ENCODE peak calls at places on chromosome 21, in seven cellular contexts. One of them, this sample, is unnamed.

GRCh38 chr21:27171704-27172103 is 204.8 kb upstream of the ADAMTS5 start:
- DNase-seq in RWPE2: no peak
- DNase-seq in heart right ventricle: no peak
- DNase-seq in uterus: no peak
- DNase-seq in left lung: no peak
- DNase-seq in heart left ventricle: no peak
- DNase-seq in colonic mucosa: no peak
- DNase-seq in this sample: no peak

GRCh38 chr21:35189077-35189863 is 140.2 kb upstream of the RUNX1 start:
- DNase-seq in RWPE2: no peak
- DNase-seq in heart right ventricle: no peak
- DNase-seq in uterus: peak; percentile 65
- DNase-seq in left lung: no peak
- DNase-seq in heart left ventricle: no peak
- DNase-seq in colonic mucosa: no peak
- DNase-seq in this sample: peak; percentile 45

GRCh38 chr21:21415741-21416140 is 417.5 kb downstream of the NCAM2 start:
- DNase-seq in RWPE2: no peak
- DNase-seq in heart right ventricle: no peak
- DNase-seq in uterus: no peak
- DNase-seq in left lung: no peak
- DNase-seq in heart left ventricle: no peak
- DNase-seq in colonic mucosa: no peak
- DNase-seq in this sample: no peak

GRCh38 chr21:40454057-40454456 is 392.9 kb downstream of the DSCAM start:
- DNase-seq in RWPE2: no peak
- DNase-seq in heart right ventricle: no peak
- DNase-seq in uterus: no peak
- DNase-seq in left lung: no peak
- DNase-seq in heart left ventricle: no peak
- DNase-seq in colonic mucosa: no peak
- DNase-seq in this sample: no peak

GRCh38 chr21:33011462-33011861 is 14.3 kb upstream of the OLIG2 start:
- DNase-seq in RWPE2: peak; percentile 85
- DNase-seq in heart right ventricle: no peak
- DNase-seq in uterus: no peak
- DNase-seq in left lung: no peak
- DNase-seq in heart left ventricle: no peak
- DNase-seq in colonic mucosa: no peak
- DNase-seq in this sample: peak; percentile 25

GRCh38 chr21:26587621-26588260 is 14.7 kb upstream of the CYYR1 start:
- DNase-seq in RWPE2: no peak
- DNase-seq in heart right ventricle: no peak
- DNase-seq in uterus: no peak
- DNase-seq in left lung: no peak
- DNase-seq in heart left ventricle: no peak
- DNase-seq in colonic mucosa: no peak
- DNase-seq in this sample: peak; percentile 43

GRCh38 chr21:26966360-26966977 is 419 bp downstream of the ADAMTS5 start:
- DNase-seq in RWPE2: peak; percentile 33
- DNase-seq in heart right ventricle: no peak
- DNase-seq in uterus: no peak
- DNase-seq in left lung: peak; percentile 65
- DNase-seq in heart left ventricle: no peak
- DNase-seq in colonic mucosa: no peak
- DNase-seq in this sample: no peak

GRCh38 chr21:34922487-34922886 is 126.6 kb downstream of the RUNX1 start:
- DNase-seq in RWPE2: no peak
- DNase-seq in heart right ventricle: no peak
- DNase-seq in uterus: no peak
- DNase-seq in left lung: no peak
- DNase-seq in heart left ventricle: no peak
- DNase-seq in colonic mucosa: no peak
- DNase-seq in this sample: no peak

GRCh38 chr21:18725653-18726052 is 322.1 kb upstream of the TMPRSS15 start:
- DNase-seq in RWPE2: no peak
- DNase-seq in heart right ventricle: no peak
- DNase-seq in uterus: no peak
- DNase-seq in left lung: no peak
- DNase-seq in heart left ventricle: no peak
- DNase-seq in colonic mucosa: no peak
- DNase-seq in this sample: no peak

GRCh38 chr21:34915364-34915834 is 133.7 kb downstream of the RUNX1 start:
- DNase-seq in RWPE2: no peak
- DNase-seq in heart right ventricle: no peak
- DNase-seq in uterus: no peak
- DNase-seq in left lung: no peak
- DNase-seq in heart left ventricle: no peak
- DNase-seq in colonic mucosa: no peak
- DNase-seq in this sample: no peak

GRCh38 chr21:26070822-26071425 is 99.6 kb downstream of the APP start:
- DNase-seq in RWPE2: no peak
- DNase-seq in heart right ventricle: peak; percentile 38
- DNase-seq in uterus: peak; percentile 55
- DNase-seq in left lung: no peak
- DNase-seq in heart left ventricle: no peak
- DNase-seq in colonic mucosa: peak; percentile 40
- DNase-seq in this sample: peak; percentile 48

GRCh38 chr21:34836103-34836932 is 167.5 kb downstream of the CLIC6 start:
- DNase-seq in RWPE2: peak; percentile 88
- DNase-seq in heart right ventricle: no peak
- DNase-seq in uterus: peak; percentile 70
- DNase-seq in left lung: peak; percentile 83
- DNase-seq in heart left ventricle: no peak
- DNase-seq in colonic mucosa: no peak
- DNase-seq in this sample: peak; percentile 100

GRCh38 chr21:41865002-41865777 is 14.0 kb downstream of the PRDM15 start:
- DNase-seq in RWPE2: no peak
- DNase-seq in heart right ventricle: no peak
- DNase-seq in uterus: no peak
- DNase-seq in left lung: no peak
- DNase-seq in heart left ventricle: no peak
- DNase-seq in colonic mucosa: no peak
- DNase-seq in this sample: no peak

GRCh38 chr21:31234936-31235335 is 109.1 kb downstream of the TIAM1 start:
- DNase-seq in RWPE2: no peak
- DNase-seq in heart right ventricle: no peak
- DNase-seq in uterus: no peak
- DNase-seq in left lung: no peak
- DNase-seq in heart left ventricle: no peak
- DNase-seq in colonic mucosa: no peak
- DNase-seq in this sample: no peak

GRCh38 chr21:42524341-42525227 is 10.9 kb downstream of the SLC37A1 start:
- DNase-seq in RWPE2: no peak
- DNase-seq in heart right ventricle: peak; percentile 59
- DNase-seq in uterus: peak; percentile 71
- DNase-seq in left lung: no peak
- DNase-seq in heart left ventricle: peak; percentile 65
- DNase-seq in colonic mucosa: peak; percentile 79
- DNase-seq in this sample: peak; percentile 15

GRCh38 chr21:24658926-24659325 is 948.4 kb downstream of the MRPL39 start:
- DNase-seq in RWPE2: no peak
- DNase-seq in heart right ventricle: no peak
- DNase-seq in uterus: no peak
- DNase-seq in left lung: no peak
- DNase-seq in heart left ventricle: no peak
- DNase-seq in colonic mucosa: no peak
- DNase-seq in this sample: no peak

GRCh38 chr21:28018741-28019669 is 973.7 kb downstream of the LTN1 start:
- DNase-seq in RWPE2: no peak
- DNase-seq in heart right ventricle: no peak
- DNase-seq in uterus: no peak
- DNase-seq in left lung: peak; percentile 31
- DNase-seq in heart left ventricle: no peak
- DNase-seq in colonic mucosa: no peak
- DNase-seq in this sample: no peak

GRCh38 chr21:17388226-17388625 is 124.6 kb upstream of the CXADR start:
- DNase-seq in RWPE2: no peak
- DNase-seq in heart right ventricle: no peak
- DNase-seq in uterus: no peak
- DNase-seq in left lung: no peak
- DNase-seq in heart left ventricle: no peak
- DNase-seq in colonic mucosa: no peak
- DNase-seq in this sample: no peak

GRCh38 chr21:22019766-22020165 is 1021.6 kb downstream of the NCAM2 start:
- DNase-seq in RWPE2: no peak
- DNase-seq in heart right ventricle: no peak
- DNase-seq in uterus: no peak
- DNase-seq in left lung: no peak
- DNase-seq in heart left ventricle: no peak
- DNase-seq in colonic mucosa: no peak
- DNase-seq in this sample: no peak

GRCh38 chr21:17828223-17828622 is 9.1 kb upstream of the C21orf91 start:
- DNase-seq in RWPE2: no peak
- DNase-seq in heart right ventricle: no peak
- DNase-seq in uterus: no peak
- DNase-seq in left lung: no peak
- DNase-seq in heart left ventricle: no peak
- DNase-seq in colonic mucosa: no peak
- DNase-seq in this sample: peak; percentile 20

GRCh38 chr21:33550772-33551660 is 8.2 kb downstream of the SON start:
- DNase-seq in RWPE2: no peak
- DNase-seq in heart right ventricle: no peak
- DNase-seq in uterus: no peak
- DNase-seq in left lung: no peak
- DNase-seq in heart left ventricle: no peak
- DNase-seq in colonic mucosa: no peak
- DNase-seq in this sample: no peak

GRCh38 chr21:36456714-36457399 is 23.1 kb downstream of the CLDN14 start:
- DNase-seq in RWPE2: peak; percentile 9
- DNase-seq in heart right ventricle: no peak
- DNase-seq in uterus: no peak
- DNase-seq in left lung: no peak
- DNase-seq in heart left ventricle: no peak
- DNase-seq in colonic mucosa: no peak
- DNase-seq in this sample: no peak

GRCh38 chr21:27132270-27132669 is 165.4 kb upstream of the ADAMTS5 start:
- DNase-seq in RWPE2: no peak
- DNase-seq in heart right ventricle: no peak
- DNase-seq in uterus: no peak
- DNase-seq in left lung: no peak
- DNase-seq in heart left ventricle: no peak
- DNase-seq in colonic mucosa: no peak
- DNase-seq in this sample: no peak

GRCh38 chr21:33240404-33240803 is 10.7 kb downstream of the IFNAR2 start:
- DNase-seq in RWPE2: no peak
- DNase-seq in heart right ventricle: no peak
- DNase-seq in uterus: no peak
- DNase-seq in left lung: no peak
- DNase-seq in heart left ventricle: no peak
- DNase-seq in colonic mucosa: no peak
- DNase-seq in this sample: no peak

DNA sequence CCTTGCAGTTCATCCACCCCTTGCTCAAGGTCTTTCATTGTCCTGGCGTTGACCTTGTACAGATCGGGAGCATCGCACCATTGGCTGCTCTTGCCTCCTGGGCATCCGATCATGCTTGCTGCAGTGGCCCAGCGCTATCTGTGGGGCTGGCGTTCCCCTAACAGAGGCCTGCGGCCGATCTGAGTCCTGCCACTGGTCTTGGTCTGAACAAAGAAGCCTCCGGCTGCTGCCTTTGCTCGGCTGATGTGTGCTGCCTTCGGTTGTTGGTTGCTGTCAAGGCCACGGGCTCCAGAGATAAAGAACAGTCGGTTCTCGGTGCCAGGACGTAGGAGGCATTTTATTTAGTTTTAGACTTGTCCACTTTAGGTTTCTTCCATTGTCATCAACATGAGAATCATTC is 39.0 kb downstream of the PCNT start:
- DNase-seq in RWPE2: no peak
- DNase-seq in heart right ventricle: no peak
- DNase-seq in uterus: no peak
- DNase-seq in left lung: peak; percentile 43
- DNase-seq in heart left ventricle: no peak
- DNase-seq in colonic mucosa: no peak
- DNase-seq in this sample: no peak
- H3K36me3 ChIP-seq in RWPE2: peaks cover 46% of the 10 kb centered on the region
- H3K36me3 ChIP-seq in heart right ventricle: peaks cover 90% of the 10 kb centered on the region
- H3K36me3 ChIP-seq in uterus: no peaks in the 10 kb centered on the region
- H3K36me3 ChIP-seq in left lung: peaks cover 86% of the 10 kb centered on the region
- H3K36me3 ChIP-seq in heart left ventricle: peaks cover 81% of the 10 kb centered on the region
- H3K36me3 ChIP-seq in colonic mucosa: no peaks in the 10 kb centered on the region
- H3K36me3 ChIP-seq in this sample: peaks cover 20% of the 10 kb centered on the region

DNA sequence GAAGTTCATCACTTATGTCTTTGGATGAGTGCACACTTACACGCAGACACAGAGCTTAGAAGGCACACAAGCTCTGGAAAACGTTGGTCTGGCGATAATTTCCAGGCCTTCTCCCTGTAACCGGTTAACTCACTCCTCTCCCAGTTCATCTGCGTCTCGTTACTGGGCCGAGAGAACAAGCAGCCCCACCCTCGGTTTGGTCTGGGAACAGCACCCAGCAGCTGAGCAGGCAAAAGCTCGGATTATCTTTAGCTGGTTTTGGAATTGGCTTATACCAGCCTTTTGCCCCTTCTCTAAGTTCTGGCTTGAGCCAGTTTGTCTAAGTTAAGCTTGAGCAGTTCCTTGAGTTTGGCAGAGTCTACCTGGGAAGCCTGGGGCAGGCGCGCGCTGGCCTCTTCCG is 27.3 kb upstream of the COL6A1 start:
- DNase-seq in RWPE2: no peak
- DNase-seq in heart right ventricle: no peak
- DNase-seq in uterus: peak; percentile 51
- DNase-seq in left lung: no peak
- DNase-seq in heart left ventricle: no peak
- DNase-seq in colonic mucosa: no peak
- DNase-seq in this sample: peak; percentile 32
- TF ChIP-seq CTCF in RWPE2: no peak
- TF ChIP-seq CTCF in heart right ventricle: no peak
- TF ChIP-seq CTCF in uterus: peak; percentile 15
- TF ChIP-seq CTCF in left lung: no peak
- TF ChIP-seq CTCF in heart left ventricle: peak; percentile 29
- TF ChIP-seq CTCF in colonic mucosa: no peak
- TF ChIP-seq CTCF in this sample: peak; percentile 50

DNA sequence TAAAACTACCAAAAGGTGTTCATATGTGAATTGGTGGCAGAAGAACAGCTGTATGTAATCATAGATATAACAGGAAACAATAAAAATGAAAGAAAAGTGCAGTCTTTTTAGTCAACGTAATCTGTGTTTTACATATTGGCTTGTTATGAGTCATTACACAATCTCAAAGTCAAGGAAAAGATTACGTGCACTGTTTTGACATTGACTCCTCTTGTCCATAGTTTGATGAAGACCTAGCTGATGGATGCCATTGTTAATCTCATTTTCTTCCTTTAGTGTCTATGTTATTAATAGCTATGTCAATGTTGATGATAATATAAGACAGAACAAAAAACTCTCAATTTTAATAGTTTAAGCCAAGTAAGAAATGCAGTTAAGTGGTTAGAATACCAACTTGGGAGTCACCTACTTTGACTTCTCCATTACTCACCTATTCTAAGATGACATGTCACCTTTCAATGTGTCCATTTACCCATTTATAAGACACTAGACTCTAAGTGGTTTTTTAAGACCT is 84.5 kb upstream of the SAMSN1 start:
- DNase-seq in RWPE2: no peak
- DNase-seq in heart right ventricle: no peak
- DNase-seq in uterus: no peak
- DNase-seq in left lung: no peak
- DNase-seq in heart left ventricle: no peak
- DNase-seq in colonic mucosa: no peak
- DNase-seq in this sample: no peak
- H3K36me3 ChIP-seq in RWPE2: no peaks in the 10 kb centered on the region
- H3K36me3 ChIP-seq in heart right ventricle: no peaks in the 10 kb centered on the region
- H3K36me3 ChIP-seq in uterus: no peaks in the 10 kb centered on the region
- H3K36me3 ChIP-seq in left lung: no peaks in the 10 kb centered on the region
- H3K36me3 ChIP-seq in heart left ventricle: no peaks in the 10 kb centered on the region
- H3K36me3 ChIP-seq in colonic mucosa: no peaks in the 10 kb centered on the region
- H3K36me3 ChIP-seq in this sample: no peaks in the 10 kb centered on the region

GRCh38 chr21:38833122-38833521 is 27.4 kb downstream of the ETS2 start:
- DNase-seq in RWPE2: no peak
- DNase-seq in heart right ventricle: no peak
- DNase-seq in uterus: no peak
- DNase-seq in left lung: no peak
- DNase-seq in heart left ventricle: no peak
- DNase-seq in colonic mucosa: peak; percentile 16
- DNase-seq in this sample: no peak
- TF ChIP-seq CTCF in RWPE2: no peak
- TF ChIP-seq CTCF in heart right ventricle: no peak
- TF ChIP-seq CTCF in uterus: no peak
- TF ChIP-seq CTCF in left lung: no peak
- TF ChIP-seq CTCF in heart left ventricle: no peak
- TF ChIP-seq CTCF in colonic mucosa: no peak
- TF ChIP-seq CTCF in this sample: peak; percentile 38

This sample was measured in brain microvascular endothelial cell.